ENCODE peak calls at places on chromosomes 11 and 22, in five cellular contexts. L is fibroblast of lung, V is small intestine, A is Panc1, Y is brain microvascular endothelial cell. F is an unnamed sample.

GRCh38 chr11:100734743-100735527 is 47.8 kb downstream of the ARHGAP42 start:
- DNase-seq in L (no peak), A (no peak), Y (no peak), V (no peak), F (no peak)

GRCh38 chr22:46569055-46569847 is 31.8 kb upstream of the CELSR1 start:
- DNase-seq in Y (no peak), V (no peak), A (no peak), L (no peak), F (no peak)

GRCh38 chr11:110833033-110833484 is 120.8 kb upstream of the ARHGAP20 start:
- DNase-seq in V (no peak), L (peak), A (no peak), Y (no peak), F (no peak)

GRCh38 chr11:115659061-115659963 is 155.1 kb upstream of the CADM1 start:
- DNase-seq in A (no peak), V (peak), L (peak), Y (no peak), F (peak)

GRCh38 chr11:126345283-126345682 is 10.2 kb upstream of the ST3GAL4 start:
- DNase-seq in A (no peak), L (no peak), Y (no peak), V (no peak), F (no peak)

GRCh38 chr11:78318733-78319132 is 98.9 kb downstream of the GAB2 start:
- DNase-seq in A (no peak), Y (no peak), V (no peak), L (no peak), F (no peak)

GRCh38 chr22:27573280-27573711 is 228.3 kb downstream of the MN1 start:
- DNase-seq in L (no peak), Y (no peak), A (no peak), V (no peak), F (no peak)

GRCh38 chr11:45087761-45088160 is 58.7 kb upstream of the PRDM11 start:
- DNase-seq in Y (no peak), V (no peak), A (no peak), L (no peak), F (no peak)

GRCh38 chr11:119368121-119369034 is 13.1 kb downstream of the USP2 start:
- DNase-seq in A (no peak), Y (no peak), V (peak), L (peak), F (no peak)

GRCh38 chr11:17416492-17416891 is 28.0 kb upstream of the KCNJ11 start:
- DNase-seq in V (no peak), A (no peak), L (no peak), Y (no peak), F (no peak)

GRCh38 chr11:17414992-17415391 is 26.5 kb upstream of the KCNJ11 start:
- DNase-seq in Y (no peak), L (no peak), V (no peak), A (no peak), F (no peak)

GRCh38 chr11:17414317-17414737 is 25.9 kb upstream of the KCNJ11 start:
- DNase-seq in L (no peak), A (no peak), V (peak), Y (no peak), F (no peak)

GRCh38 chr11:17413414-17414316 is 25.2 kb upstream of the KCNJ11 start:
- DNase-seq in Y (no peak), A (no peak), V (peak), L (no peak), F (no peak)

DNA sequence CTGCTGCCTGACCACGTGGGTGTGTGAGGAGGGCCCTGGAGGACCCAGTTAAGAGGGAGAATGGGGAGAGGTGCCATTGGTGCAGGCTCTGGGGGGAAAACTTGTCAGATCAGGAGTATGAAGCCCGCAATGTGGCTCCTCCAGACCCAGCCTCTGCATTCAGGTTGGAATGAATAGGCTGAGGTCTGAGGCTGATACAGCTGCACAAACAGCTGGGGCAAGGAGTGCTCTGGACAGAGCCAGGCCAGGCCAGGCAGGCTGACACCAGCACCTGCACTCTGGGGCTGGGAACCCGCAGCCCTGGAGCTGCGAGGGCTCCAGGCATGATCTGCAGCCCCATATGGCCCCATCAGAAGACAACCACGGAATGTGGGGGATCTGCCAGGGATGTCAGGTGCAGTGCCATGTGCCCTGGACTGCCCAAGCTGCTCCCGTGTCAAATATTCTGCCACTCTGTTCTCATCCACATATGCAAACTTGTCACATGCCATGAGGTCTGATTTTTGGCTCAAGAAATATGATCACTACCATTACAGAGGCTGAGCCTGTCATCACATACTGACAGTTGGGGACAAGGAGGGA is 27.2 kb upstream of the KCNJ11 start:
- DNase-seq in A (no peak), V (no peak), Y (no peak), L (no peak), F (no peak)
- H3K27ac ChIP-seq in A (no peak), V (no peak), Y (no peak), L (no peak), F (no peak)

GRCh38 chr11:75029836-75030631 is 41.3 kb downstream of the NEU3 start:
- DNase-seq in A (no peak), L (no peak), V (no peak), Y (peak), F (no peak)

GRCh38 chr11:75031224-75031753 is 42.6 kb downstream of the NEU3 start:
- DNase-seq in L (peak), V (no peak), Y (peak), A (no peak), F (no peak)

GRCh38 chr11:75033916-75034315 is 45.2 kb downstream of the NEU3 start:
- DNase-seq in A (no peak), Y (no peak), L (no peak), V (no peak), F (no peak)

GRCh38 chr11:75032550-75032935 is 43.8 kb downstream of the NEU3 start:
- DNase-seq in V (no peak), L (no peak), Y (no peak), A (no peak), F (no peak)

GRCh38 chr11:75031771-75032549 is 43.2 kb downstream of the NEU3 start:
- DNase-seq in Y (peak), V (peak), A (no peak), L (peak), F (peak)
- H3K27ac ChIP-seq in Y (peak), V (no peak), A (no peak), L (peak), F (no peak)

DNA sequence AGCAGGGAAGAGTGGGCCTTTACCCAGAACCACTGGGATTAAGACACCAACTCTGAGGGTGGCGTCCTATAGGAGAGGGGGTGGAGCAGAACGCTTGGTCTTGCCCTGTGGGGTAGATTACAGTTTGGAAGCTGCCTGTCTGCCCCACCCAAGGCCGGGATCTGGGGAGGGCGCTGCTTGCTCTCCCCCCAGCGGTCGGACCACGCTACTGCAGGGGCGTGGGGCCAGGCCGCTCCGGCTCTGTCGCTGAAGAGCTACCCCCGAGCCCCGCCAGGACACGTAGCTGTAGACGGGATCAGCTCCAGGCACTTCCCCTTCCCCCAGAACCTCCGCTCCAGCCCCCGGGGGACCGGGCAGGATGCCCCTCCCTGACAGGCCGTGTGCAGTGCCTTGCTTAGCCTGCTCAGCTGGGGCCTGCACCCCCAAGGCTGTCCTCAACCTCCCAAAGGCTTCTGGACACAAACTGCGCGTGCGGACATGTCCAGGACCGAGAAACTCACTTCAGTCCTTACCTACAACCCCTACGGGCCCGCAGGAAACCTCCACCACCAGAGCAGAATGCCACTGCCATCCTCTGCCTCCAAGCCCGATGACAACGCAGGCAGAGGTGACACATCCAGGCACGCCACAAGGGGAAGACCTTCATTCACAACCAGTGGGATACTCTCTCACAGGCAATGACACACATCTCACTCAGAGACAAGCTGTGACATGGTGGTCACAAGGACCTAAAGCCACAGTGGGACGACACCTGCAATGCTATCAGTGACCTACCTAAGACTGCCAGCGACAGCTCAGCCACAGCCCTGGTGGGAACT is 3.6 kb downstream of the AHNAK start:
- DNase-seq in Y (peak), L (peak), V (peak), A (no peak), F (peak)
- H3K27ac ChIP-seq in Y (peak), L (peak), V (peak), A (peak), F (no peak)

GRCh38 chr11:12161603-12162350 is 51.4 kb downstream of the MICAL2 start:
- DNase-seq in Y (no peak), A (no peak), V (no peak), L (no peak), F (no peak)
- H3K27ac ChIP-seq in Y (peak), A (peak), V (no peak), L (peak), F (no peak)

GRCh38 chr11:123180574-123180973 is 14.5 kb downstream of the CLMP start:
- DNase-seq in A (no peak), L (peak), Y (no peak), V (no peak), F (no peak)

GRCh38 chr11:123178166-123178565 is 16.9 kb downstream of the CLMP start:
- DNase-seq in V (no peak), L (no peak), A (no peak), Y (no peak), F (no peak)

GRCh38 chr11:123180166-123180565 is 14.9 kb downstream of the CLMP start:
- DNase-seq in Y (no peak), L (peak), V (no peak), A (no peak), F (no peak)

GRCh38 chr11:123181075-123181474 is 14.0 kb downstream of the CLMP start:
- DNase-seq in L (no peak), Y (no peak), V (no peak), A (no peak), F (no peak)

GRCh38 chr11:123179571-123179970 is 15.5 kb downstream of the CLMP start:
- DNase-seq in Y (no peak), V (peak), L (no peak), A (no peak), F (no peak)
- H3K27ac ChIP-seq in Y (no peak), V (no peak), L (peak), A (no peak), F (no peak)

F was measured in HL-60.